ENCODE peak calls at places on chromosome 22, in six cellular contexts. U is HS-27A, A is HCEC 1CT, R is fibroblast of lung, B is endothelial cell, Z is T47D. P is an unnamed sample.
A peak's percentile ranks its signal among the peaks of the same experiment; 100 is the strongest.

GRCh38 chr22:27507935-27508504 is 293.5 kb downstream of the MN1 start:
- DNase-seq in U (no peak), A (no peak), R (peak; percentile 57), B (no peak), Z (no peak), P (no peak)

GRCh38 chr22:29320546-29320945 is 5.0 kb upstream of the RASL10A start:
- DNase-seq in U (no peak), A (peak; percentile 23), R (no peak), B (no peak), Z (no peak), P (no peak)

GRCh38 chr22:38298312-38299000 is 18.8 kb downstream of the CSNK1E start:
- DNase-seq in U (no peak), A (peak; percentile 85), R (peak; percentile 100), B (no peak), Z (no peak), P (peak; percentile 60)

GRCh38 chr22:46536559-46537220 is 730 bp downstream of the CELSR1 start:
- DNase-seq in U (no peak), A (no peak), R (no peak), B (no peak), Z (no peak), P (no peak)

GRCh38 chr22:32396746-32397145 is 15.3 kb downstream of the RTCB start:
- DNase-seq in U (no peak), A (no peak), R (peak; percentile 13), B (no peak), Z (no peak), P (no peak)

GRCh38 chr22:30015846-30016245 is 64.4 kb upstream of the HORMAD2 start:
- DNase-seq in U (peak; percentile 55), A (peak; percentile 92), R (peak; percentile 93), B (no peak), Z (no peak), P (no peak)

GRCh38 chr22:17201285-17201945 is 17.8 kb downstream of the ADA2 start:
- DNase-seq in U (no peak), A (peak; percentile 18), R (peak; percentile 13), B (no peak), Z (no peak), P (no peak)

GRCh38 chr22:35609261-35609660 is 7.9 kb downstream of the MB start:
- DNase-seq in U (no peak), A (no peak), R (no peak), B (no peak), Z (no peak), P (no peak)

GRCh38 chr22:20651286-20651685 is 122.6 kb upstream of the SERPIND1 start:
- DNase-seq in U (no peak), A (no peak), R (no peak), B (peak; percentile 1), Z (no peak), P (no peak)

P was measured in activated naive CD8-positive, alpha-beta T cell treated with anti-CD3 and anti-CD28 coated beads, Interleukin-2, amount 10 ng/mL, durations not matched to agents 7 days and 5 days.